ENCODE peak calls at places on chromosomes 7 and 10, in ten cellular contexts. One of them, this sample, is unnamed.

GRCh38 chr10:79065853-79066252 is 2.9 kb upstream of the ZMIZ1 start:
- DNase-seq in lung: no peak
- DNase-seq in prostate gland: no peak
- DNase-seq in stomach: no peak
- DNase-seq in colonic mucosa: no peak
- DNase-seq in psoas muscle: peak; percentile 43
- DNase-seq in PC-9: no peak
- DNase-seq in left ventricle myocardium inferior: no peak
- DNase-seq in HCT116: no peak
- DNase-seq in small intestine: no peak
- DNase-seq in this sample: no peak

GRCh38 chr7:115851291-115851690 is 179.3 kb downstream of the TFEC start:
- DNase-seq in lung: no peak
- DNase-seq in prostate gland: no peak
- DNase-seq in stomach: no peak
- DNase-seq in colonic mucosa: no peak
- DNase-seq in psoas muscle: no peak
- DNase-seq in PC-9: peak; percentile 37
- DNase-seq in left ventricle myocardium inferior: no peak
- DNase-seq in HCT116: peak; percentile 54
- DNase-seq in small intestine: peak; percentile 18
- DNase-seq in this sample: no peak

GRCh38 chr7:44282601-44283171 is 42.7 kb downstream of the CAMK2B start:
- DNase-seq in lung: no peak
- DNase-seq in prostate gland: no peak
- DNase-seq in stomach: no peak
- DNase-seq in colonic mucosa: no peak
- DNase-seq in psoas muscle: peak; percentile 54
- DNase-seq in PC-9: no peak
- DNase-seq in left ventricle myocardium inferior: peak; percentile 12
- DNase-seq in HCT116: no peak
- DNase-seq in small intestine: no peak
- DNase-seq in this sample: peak; percentile 3

GRCh38 chr10:51285586-51285985 is 211.3 kb downstream of the PRKG1 start:
- DNase-seq in lung: no peak
- DNase-seq in prostate gland: no peak
- DNase-seq in stomach: no peak
- DNase-seq in colonic mucosa: no peak
- DNase-seq in psoas muscle: no peak
- DNase-seq in PC-9: no peak
- DNase-seq in left ventricle myocardium inferior: no peak
- DNase-seq in HCT116: no peak
- DNase-seq in small intestine: no peak
- DNase-seq in this sample: no peak

GRCh38 chr10:128751284-128751683 is 625.1 kb upstream of the MKI67 start:
- DNase-seq in lung: peak; percentile 35
- DNase-seq in prostate gland: no peak
- DNase-seq in stomach: no peak
- DNase-seq in colonic mucosa: no peak
- DNase-seq in psoas muscle: no peak
- DNase-seq in PC-9: no peak
- DNase-seq in left ventricle myocardium inferior: no peak
- DNase-seq in HCT116: no peak
- DNase-seq in small intestine: no peak
- DNase-seq in this sample: no peak

GRCh38 chr7:37558320-37558719 is 109.7 kb upstream of the ELMO1 start:
- DNase-seq in lung: no peak
- DNase-seq in prostate gland: no peak
- DNase-seq in stomach: no peak
- DNase-seq in colonic mucosa: no peak
- DNase-seq in psoas muscle: no peak
- DNase-seq in PC-9: no peak
- DNase-seq in left ventricle myocardium inferior: no peak
- DNase-seq in HCT116: no peak
- DNase-seq in small intestine: no peak
- DNase-seq in this sample: no peak

GRCh38 chr7:142908290-142908689 is 22.7 kb upstream of the TRPV6 start:
- DNase-seq in lung: no peak
- DNase-seq in prostate gland: no peak
- DNase-seq in stomach: no peak
- DNase-seq in colonic mucosa: no peak
- DNase-seq in psoas muscle: no peak
- DNase-seq in PC-9: no peak
- DNase-seq in left ventricle myocardium inferior: no peak
- DNase-seq in HCT116: no peak
- DNase-seq in small intestine: no peak
- DNase-seq in this sample: no peak

GRCh38 chr10:58300676-58301075 is 31.7 kb downstream of the CISD1 start:
- DNase-seq in lung: no peak
- DNase-seq in prostate gland: no peak
- DNase-seq in stomach: no peak
- DNase-seq in colonic mucosa: no peak
- DNase-seq in psoas muscle: no peak
- DNase-seq in PC-9: no peak
- DNase-seq in left ventricle myocardium inferior: no peak
- DNase-seq in HCT116: no peak
- DNase-seq in small intestine: no peak
- DNase-seq in this sample: no peak

DNA sequence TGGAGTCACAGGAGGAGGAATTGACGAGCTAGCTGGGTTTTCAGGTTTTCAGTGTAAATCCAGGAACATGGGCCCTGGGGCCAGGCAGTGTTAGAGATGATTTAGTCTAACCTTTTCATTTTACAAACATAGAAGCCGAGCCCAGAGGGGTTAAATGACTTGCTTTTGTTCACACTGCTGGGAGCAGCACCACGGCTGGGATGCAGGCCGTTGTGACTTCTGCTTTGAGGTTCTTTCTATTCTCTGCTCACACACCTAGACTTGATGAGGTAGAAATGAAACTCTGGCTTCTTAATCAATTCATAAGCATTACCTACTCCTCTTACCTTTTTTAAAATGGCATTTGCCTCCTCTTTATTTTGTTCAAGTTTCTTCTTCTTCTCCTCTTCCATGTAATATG is 36.4 kb downstream of the CREB5 start:
- DNase-seq in lung: no peak
- DNase-seq in prostate gland: no peak
- DNase-seq in stomach: no peak
- DNase-seq in colonic mucosa: no peak
- DNase-seq in psoas muscle: no peak
- DNase-seq in PC-9: no peak
- DNase-seq in left ventricle myocardium inferior: no peak
- DNase-seq in HCT116: no peak
- DNase-seq in small intestine: no peak
- DNase-seq in this sample: no peak
- H3K36me3 ChIP-seq in lung: no peaks in the 10 kb centered on the region
- H3K36me3 ChIP-seq in prostate gland: no peaks in the 10 kb centered on the region
- H3K36me3 ChIP-seq in stomach: no peaks in the 10 kb centered on the region
- H3K36me3 ChIP-seq in colonic mucosa: no peaks in the 10 kb centered on the region
- H3K36me3 ChIP-seq in psoas muscle: no peaks in the 10 kb centered on the region
- H3K36me3 ChIP-seq in PC-9: no peaks in the 10 kb centered on the region
- H3K36me3 ChIP-seq in left ventricle myocardium inferior: no peaks in the 10 kb centered on the region
- H3K36me3 ChIP-seq in HCT116: no peaks in the 10 kb centered on the region
- H3K36me3 ChIP-seq in small intestine: no peaks in the 10 kb centered on the region
- H3K36me3 ChIP-seq in this sample: no peaks in the 10 kb centered on the region

GRCh38 chr10:22670796-22671195 is 43.6 kb downstream of the PIP4K2A start:
- DNase-seq in lung: no peak
- DNase-seq in prostate gland: no peak
- DNase-seq in stomach: no peak
- DNase-seq in colonic mucosa: no peak
- DNase-seq in psoas muscle: no peak
- DNase-seq in PC-9: no peak
- DNase-seq in left ventricle myocardium inferior: no peak
- DNase-seq in HCT116: no peak
- DNase-seq in small intestine: no peak
- DNase-seq in this sample: no peak

GRCh38 chr10:22666287-22667092 is 47.9 kb downstream of the PIP4K2A start:
- DNase-seq in lung: no peak
- DNase-seq in prostate gland: no peak
- DNase-seq in stomach: peak; percentile 58
- DNase-seq in colonic mucosa: no peak
- DNase-seq in psoas muscle: no peak
- DNase-seq in PC-9: no peak
- DNase-seq in left ventricle myocardium inferior: no peak
- DNase-seq in HCT116: no peak
- DNase-seq in small intestine: peak; percentile 68
- DNase-seq in this sample: no peak

GRCh38 chr10:22665329-22665728 is 49.0 kb downstream of the PIP4K2A start:
- DNase-seq in lung: no peak
- DNase-seq in prostate gland: no peak
- DNase-seq in stomach: no peak
- DNase-seq in colonic mucosa: no peak
- DNase-seq in psoas muscle: no peak
- DNase-seq in PC-9: no peak
- DNase-seq in left ventricle myocardium inferior: no peak
- DNase-seq in HCT116: no peak
- DNase-seq in small intestine: no peak
- DNase-seq in this sample: no peak

GRCh38 chr10:22669163-22669711 is 45.1 kb downstream of the PIP4K2A start:
- DNase-seq in lung: no peak
- DNase-seq in prostate gland: no peak
- DNase-seq in stomach: no peak
- DNase-seq in colonic mucosa: no peak
- DNase-seq in psoas muscle: no peak
- DNase-seq in PC-9: no peak
- DNase-seq in left ventricle myocardium inferior: no peak
- DNase-seq in HCT116: no peak
- DNase-seq in small intestine: no peak
- DNase-seq in this sample: no peak

DNA sequence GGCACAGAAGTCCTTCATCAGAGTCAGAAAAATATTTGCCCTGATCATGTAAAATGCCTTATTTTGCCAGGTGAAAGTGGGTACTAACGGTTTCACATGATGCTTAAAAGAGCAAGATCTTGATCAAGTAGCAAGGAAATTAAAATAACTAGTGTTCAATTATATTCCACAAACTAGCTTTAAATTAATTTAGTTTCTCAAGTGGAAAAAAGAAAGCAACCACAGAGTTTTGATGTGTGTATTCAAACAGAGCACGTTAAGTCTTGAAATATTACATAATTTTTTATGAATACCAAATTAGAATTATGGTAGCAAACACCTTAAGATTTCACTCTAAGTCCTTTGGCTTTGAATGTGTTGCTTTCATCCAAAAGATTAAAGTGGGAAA is 47.3 kb downstream of the PIP4K2A start:
- DNase-seq in lung: no peak
- DNase-seq in prostate gland: no peak
- DNase-seq in stomach: no peak
- DNase-seq in colonic mucosa: no peak
- DNase-seq in psoas muscle: no peak
- DNase-seq in PC-9: no peak
- DNase-seq in left ventricle myocardium inferior: no peak
- DNase-seq in HCT116: no peak
- DNase-seq in small intestine: no peak
- DNase-seq in this sample: no peak
- H3K27ac ChIP-seq in lung: no peak overlapping the region
- H3K27ac ChIP-seq in prostate gland: no peak overlapping the region
- H3K27ac ChIP-seq in stomach: peak overlapping the region; percentile 71
- H3K27ac ChIP-seq in colonic mucosa: no peak overlapping the region
- H3K27ac ChIP-seq in psoas muscle: no peak overlapping the region
- H3K27ac ChIP-seq in PC-9: no peak overlapping the region
- H3K27ac ChIP-seq in left ventricle myocardium inferior: no peak overlapping the region
- H3K27ac ChIP-seq in HCT116: no peak overlapping the region
- H3K27ac ChIP-seq in small intestine: no peak overlapping the region
- H3K27ac ChIP-seq in this sample: no peak overlapping the region

GRCh38 chr7:155713382-155713781 is 68.9 kb downstream of the RBM33 start:
- DNase-seq in lung: no peak
- DNase-seq in prostate gland: no peak
- DNase-seq in stomach: peak; percentile 45
- DNase-seq in colonic mucosa: peak; percentile 52
- DNase-seq in psoas muscle: no peak
- DNase-seq in PC-9: no peak
- DNase-seq in left ventricle myocardium inferior: no peak
- DNase-seq in HCT116: no peak
- DNase-seq in small intestine: peak; percentile 48
- DNase-seq in this sample: no peak

GRCh38 chr7:155717010-155717744 is 72.7 kb downstream of the RBM33 start:
- DNase-seq in lung: no peak
- DNase-seq in prostate gland: no peak
- DNase-seq in stomach: no peak
- DNase-seq in colonic mucosa: no peak
- DNase-seq in psoas muscle: no peak
- DNase-seq in PC-9: no peak
- DNase-seq in left ventricle myocardium inferior: no peak
- DNase-seq in HCT116: no peak
- DNase-seq in small intestine: no peak
- DNase-seq in this sample: no peak

GRCh38 chr7:155714702-155715101 is 70.2 kb downstream of the RBM33 start:
- DNase-seq in lung: no peak
- DNase-seq in prostate gland: no peak
- DNase-seq in stomach: no peak
- DNase-seq in colonic mucosa: no peak
- DNase-seq in psoas muscle: no peak
- DNase-seq in PC-9: no peak
- DNase-seq in left ventricle myocardium inferior: no peak
- DNase-seq in HCT116: no peak
- DNase-seq in small intestine: no peak
- DNase-seq in this sample: no peak

GRCh38 chr7:155711081-155711480 is 66.6 kb downstream of the RBM33 start:
- DNase-seq in lung: no peak
- DNase-seq in prostate gland: no peak
- DNase-seq in stomach: no peak
- DNase-seq in colonic mucosa: no peak
- DNase-seq in psoas muscle: no peak
- DNase-seq in PC-9: no peak
- DNase-seq in left ventricle myocardium inferior: no peak
- DNase-seq in HCT116: no peak
- DNase-seq in small intestine: no peak
- DNase-seq in this sample: no peak

DNA sequence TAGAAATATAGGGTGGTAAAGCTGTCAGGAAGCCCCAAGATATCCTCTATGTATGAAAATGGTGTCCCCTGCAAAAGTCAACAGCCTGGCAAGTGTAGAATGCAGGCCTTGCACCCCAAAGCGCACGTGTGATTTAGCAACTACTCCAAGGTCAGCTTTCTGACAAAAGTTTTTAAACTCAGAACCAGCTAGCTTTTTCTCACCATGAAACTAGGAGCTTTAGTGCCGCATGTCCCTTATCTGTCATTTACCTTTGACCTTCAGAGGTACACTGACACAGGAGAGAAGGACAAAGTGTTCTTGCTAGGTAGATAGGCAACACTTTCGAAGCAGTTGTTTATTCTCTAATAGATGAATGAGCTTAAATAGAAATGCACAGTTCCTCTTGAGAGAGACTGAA is 70.9 kb downstream of the RBM33 start:
- DNase-seq in lung: no peak
- DNase-seq in prostate gland: no peak
- DNase-seq in stomach: no peak
- DNase-seq in colonic mucosa: no peak
- DNase-seq in psoas muscle: no peak
- DNase-seq in PC-9: no peak
- DNase-seq in left ventricle myocardium inferior: no peak
- DNase-seq in HCT116: no peak
- DNase-seq in small intestine: peak; percentile 80
- DNase-seq in this sample: no peak
- H3K36me3 ChIP-seq in lung: peaks cover 8% of the 10 kb centered on the region
- H3K36me3 ChIP-seq in prostate gland: no peaks in the 10 kb centered on the region
- H3K36me3 ChIP-seq in stomach: peaks cover 84% of the 10 kb centered on the region
- H3K36me3 ChIP-seq in colonic mucosa: peaks cover 12% of the 10 kb centered on the region
- H3K36me3 ChIP-seq in psoas muscle: peaks cover 5% of the 10 kb centered on the region
- H3K36me3 ChIP-seq in PC-9: peaks cover 31% of the 10 kb centered on the region
- H3K36me3 ChIP-seq in left ventricle myocardium inferior: peaks cover 48% of the 10 kb centered on the region
- H3K36me3 ChIP-seq in HCT116: peaks cover 6% of the 10 kb centered on the region
- H3K36me3 ChIP-seq in small intestine: peaks cover 18% of the 10 kb centered on the region
- H3K36me3 ChIP-seq in this sample: peaks cover 69% of the 10 kb centered on the region

DNA sequence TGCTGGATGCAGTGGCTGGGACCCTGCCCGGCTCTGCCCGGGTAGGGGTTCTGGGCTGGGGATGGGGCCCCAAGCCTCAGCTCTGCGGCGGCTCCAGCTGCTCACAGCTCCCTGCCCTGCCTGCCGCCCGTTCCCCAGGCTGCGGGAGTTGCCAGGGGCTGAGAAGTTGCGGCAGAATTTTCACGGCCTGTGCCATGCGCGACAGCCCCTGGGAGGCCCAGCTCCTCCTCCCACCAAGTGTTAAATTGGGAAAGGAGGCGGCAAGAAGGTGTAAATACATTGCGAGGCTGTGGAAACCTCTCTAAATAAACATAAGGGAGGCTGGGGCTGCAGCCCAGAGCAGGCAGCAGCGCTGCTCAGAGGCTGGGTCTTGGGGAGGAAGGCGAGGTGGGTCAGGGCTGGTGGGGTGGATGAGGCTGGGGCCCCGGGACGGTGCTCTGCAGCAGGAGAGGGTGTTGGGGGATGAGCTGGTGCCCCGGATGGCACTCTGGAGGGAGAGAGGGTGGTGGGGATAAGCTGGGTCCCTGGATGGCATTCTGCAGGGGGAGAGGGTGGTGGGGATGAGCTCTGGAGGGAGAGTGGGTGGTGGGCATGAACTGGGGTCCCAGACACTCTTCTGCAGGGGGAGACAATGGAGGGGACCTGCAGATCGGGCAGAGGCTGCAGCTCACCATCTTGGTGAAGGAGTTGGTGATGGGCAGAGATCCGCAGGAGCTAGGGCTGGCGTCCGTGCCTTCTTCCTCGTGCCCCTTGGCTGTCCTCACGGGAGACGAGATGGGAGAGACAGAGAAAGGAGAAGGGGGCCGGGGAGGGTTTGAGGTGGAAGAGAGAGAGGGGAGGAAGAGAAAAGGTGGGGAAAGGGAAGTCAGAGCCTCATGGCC is 85.5 kb upstream of the GNA12 start:
- DNase-seq in lung: no peak
- DNase-seq in prostate gland: no peak
- DNase-seq in stomach: no peak
- DNase-seq in colonic mucosa: no peak
- DNase-seq in psoas muscle: no peak
- DNase-seq in PC-9: no peak
- DNase-seq in left ventricle myocardium inferior: peak; percentile 7
- DNase-seq in HCT116: no peak
- DNase-seq in small intestine: no peak
- DNase-seq in this sample: no peak
- H3K27ac ChIP-seq in lung: no peak overlapping the region
- H3K27ac ChIP-seq in prostate gland: no peak overlapping the region
- H3K27ac ChIP-seq in stomach: no peak overlapping the region
- H3K27ac ChIP-seq in colonic mucosa: no peak overlapping the region
- H3K27ac ChIP-seq in psoas muscle: no peak overlapping the region
- H3K27ac ChIP-seq in PC-9: no peak overlapping the region
- H3K27ac ChIP-seq in left ventricle myocardium inferior: no peak overlapping the region
- H3K27ac ChIP-seq in HCT116: no peak overlapping the region
- H3K27ac ChIP-seq in small intestine: no peak overlapping the region
- H3K27ac ChIP-seq in this sample: no peak overlapping the region

This sample was measured in ascending aorta.